ENCODE peak calls at places on chromosome 6, in seven cellular contexts. J is nephron progenitor cell, P is fibroblast of lung, C is lower leg skin, N is NCI-H1092 treated with DMSO at 0.1 percent for 48 hours, Q is WTC11, E is T47D. O is an unnamed sample.

GRCh38 chr6:169198885-169199284 is 54.8 kb downstream of the THBS2 start:
- DNase-seq in J (no peak), P (no peak), C (no peak), N (no peak), Q (no peak), E (no peak), O (no peak)

GRCh38 chr6:19865178-19865577 is 28.0 kb downstream of the ID4 start:
- DNase-seq in J (no peak), P (no peak), C (no peak), N (peak), Q (no peak), E (no peak), O (no peak)

GRCh38 chr6:157774153-157775135 is 48.6 kb upstream of the SNX9 start:
- DNase-seq in J (peak), P (no peak), C (no peak), N (no peak), Q (no peak), E (peak), O (no peak)

GRCh38 chr6:136566007-136566487 is 15.8 kb upstream of the MAP7 start:
- DNase-seq in J (no peak), P (no peak), C (no peak), N (no peak), Q (no peak), E (peak), O (no peak)

GRCh38 chr6:63814459-63814858 is 178.9 kb downstream of the PHF3 start:
- DNase-seq in J (no peak), P (no peak), C (no peak), N (no peak), Q (no peak), E (no peak), O (no peak)

GRCh38 chr6:73746776-73747175 is 50.8 kb downstream of the CD109 start:
- DNase-seq in J (no peak), P (peak), C (no peak), N (no peak), Q (no peak), E (no peak), O (no peak)

GRCh38 chr6:125231574-125232343 is 70.0 kb downstream of the HDDC2 start:
- DNase-seq in J (no peak), P (no peak), C (no peak), N (no peak), Q (no peak), E (no peak), O (no peak)

GRCh38 chr6:73169111-73169510 is 56.2 kb downstream of the KHDC1L start:
- DNase-seq in J (no peak), P (peak), C (no peak), N (no peak), Q (no peak), E (no peak), O (no peak)

GRCh38 chr6:33248932-33249731 is 22.5 kb downstream of the VPS52 start:
- DNase-seq in J (peak), P (peak), C (peak), N (peak), Q (peak), E (peak), O (peak)

GRCh38 chr6:43972915-43973304 is 154.3 kb downstream of the MRPL14 start:
- DNase-seq in J (no peak), P (peak), C (peak), N (peak), Q (no peak), E (peak), O (no peak)

GRCh38 chr6:90955246-90955645 is 368.4 kb upstream of the MAP3K7 start:
- DNase-seq in J (no peak), P (no peak), C (no peak), N (no peak), Q (no peak), E (no peak), O (no peak)

GRCh38 chr6:15937582-15937981 is 191.3 kb upstream of the MYLIP start:
- DNase-seq in J (no peak), P (no peak), C (no peak), N (no peak), Q (no peak), E (no peak), O (no peak)

GRCh38 chr6:97203343-97203742 is 79.7 kb downstream of the MMS22L start:
- DNase-seq in J (no peak), P (peak), C (no peak), N (no peak), Q (no peak), E (no peak), O (peak)

GRCh38 chr6:95117236-95117635 is 460.1 kb upstream of the MANEA start:
- DNase-seq in J (no peak), P (no peak), C (no peak), N (no peak), Q (no peak), E (no peak), O (no peak)

GRCh38 chr6:45488884-45489283 is 111.2 kb upstream of the SUPT3H start:
- DNase-seq in J (no peak), P (no peak), C (no peak), N (no peak), Q (no peak), E (no peak), O (no peak)

GRCh38 chr6:125193208-125193607 is 39.6 kb downstream of the TPD52L1 start:
- DNase-seq in J (no peak), P (no peak), C (no peak), N (no peak), Q (no peak), E (no peak), O (no peak)

GRCh38 chr6:80610821-80611220 is 504.4 kb downstream of the BCKDHB start:
- DNase-seq in J (no peak), P (peak), C (no peak), N (no peak), Q (no peak), E (no peak), O (no peak)

O was measured in ecto neural progenitor cell.